ENCODE peak calls at places on chromosomes 4 and X, in five cellular contexts. One of them, this sample, is unnamed.

GRCh38 chrX:2767631-2768455 is 16.0 kb downstream of the XG start:
- DNase-seq in HuH-7.5: no peak
- DNase-seq in HTR-8/SVneo: peak
- DNase-seq in GM04504: peak
- DNase-seq in activated CD4-positive, alpha-beta T cell treated with anti-CD3 and anti-CD28 coated beads, Interleukin-2, amount 50 U/mL, for 48 hours: no peak
- DNase-seq in this sample: no peak

GRCh38 chrX:55312655-55313054 is 47.9 kb upstream of the PAGE3 start:
- DNase-seq in HuH-7.5: no peak
- DNase-seq in HTR-8/SVneo: no peak
- DNase-seq in GM04504: no peak
- DNase-seq in activated CD4-positive, alpha-beta T cell treated with anti-CD3 and anti-CD28 coated beads, Interleukin-2, amount 50 U/mL, for 48 hours: no peak
- DNase-seq in this sample: no peak

GRCh38 chr4:74228691-74229640 is 71.0 kb downstream of the MTHFD2L start:
- DNase-seq in HuH-7.5: peak
- DNase-seq in HTR-8/SVneo: no peak
- DNase-seq in GM04504: no peak
- DNase-seq in activated CD4-positive, alpha-beta T cell treated with anti-CD3 and anti-CD28 coated beads, Interleukin-2, amount 50 U/mL, for 48 hours: peak
- DNase-seq in this sample: peak

GRCh38 chrX:47562615-47563243 is 1.7 kb downstream of the ARAF start:
- DNase-seq in HuH-7.5: no peak
- DNase-seq in HTR-8/SVneo: no peak
- DNase-seq in GM04504: no peak
- DNase-seq in activated CD4-positive, alpha-beta T cell treated with anti-CD3 and anti-CD28 coated beads, Interleukin-2, amount 50 U/mL, for 48 hours: peak
- DNase-seq in this sample: no peak

GRCh38 chrX:446243-446642 is 59.5 kb upstream of the PPP2R3B start:
- DNase-seq in HuH-7.5: no peak
- DNase-seq in HTR-8/SVneo: no peak
- DNase-seq in GM04504: no peak
- DNase-seq in activated CD4-positive, alpha-beta T cell treated with anti-CD3 and anti-CD28 coated beads, Interleukin-2, amount 50 U/mL, for 48 hours: no peak
- DNase-seq in this sample: no peak

GRCh38 chr4:18556402-18556801 is 534.8 kb upstream of the LCORL start:
- DNase-seq in HuH-7.5: no peak
- DNase-seq in HTR-8/SVneo: no peak
- DNase-seq in GM04504: no peak
- DNase-seq in activated CD4-positive, alpha-beta T cell treated with anti-CD3 and anti-CD28 coated beads, Interleukin-2, amount 50 U/mL, for 48 hours: no peak
- DNase-seq in this sample: no peak

GRCh38 chrX:46840946-46841740 is 4.3 kb downstream of the RP2 start:
- DNase-seq in HuH-7.5: no peak
- DNase-seq in HTR-8/SVneo: no peak
- DNase-seq in GM04504: no peak
- DNase-seq in activated CD4-positive, alpha-beta T cell treated with anti-CD3 and anti-CD28 coated beads, Interleukin-2, amount 50 U/mL, for 48 hours: no peak
- DNase-seq in this sample: no peak

GRCh38 chr4:147799986-147800555 is 68.2 kb downstream of the ARHGAP10 start:
- DNase-seq in HuH-7.5: no peak
- DNase-seq in HTR-8/SVneo: no peak
- DNase-seq in GM04504: no peak
- DNase-seq in activated CD4-positive, alpha-beta T cell treated with anti-CD3 and anti-CD28 coated beads, Interleukin-2, amount 50 U/mL, for 48 hours: peak
- DNase-seq in this sample: peak

GRCh38 chrX:123487226-123487625 is 245.6 kb downstream of the THOC2 start:
- DNase-seq in HuH-7.5: no peak
- DNase-seq in HTR-8/SVneo: no peak
- DNase-seq in GM04504: no peak
- DNase-seq in activated CD4-positive, alpha-beta T cell treated with anti-CD3 and anti-CD28 coated beads, Interleukin-2, amount 50 U/mL, for 48 hours: no peak
- DNase-seq in this sample: no peak

GRCh38 chr4:101418055-101418454 is 70.7 kb upstream of the PPP3CA start:
- DNase-seq in HuH-7.5: no peak
- DNase-seq in HTR-8/SVneo: no peak
- DNase-seq in GM04504: no peak
- DNase-seq in activated CD4-positive, alpha-beta T cell treated with anti-CD3 and anti-CD28 coated beads, Interleukin-2, amount 50 U/mL, for 48 hours: peak
- DNase-seq in this sample: peak

GRCh38 chrX:56000169-56000568 is 232.0 kb upstream of the KLF8 start:
- DNase-seq in HuH-7.5: no peak
- DNase-seq in HTR-8/SVneo: no peak
- DNase-seq in GM04504: peak
- DNase-seq in activated CD4-positive, alpha-beta T cell treated with anti-CD3 and anti-CD28 coated beads, Interleukin-2, amount 50 U/mL, for 48 hours: no peak
- DNase-seq in this sample: no peak

GRCh38 chrX:130086414-130087207 is 23.7 kb downstream of the ELF4 start:
- DNase-seq in HuH-7.5: no peak
- DNase-seq in HTR-8/SVneo: no peak
- DNase-seq in GM04504: no peak
- DNase-seq in activated CD4-positive, alpha-beta T cell treated with anti-CD3 and anti-CD28 coated beads, Interleukin-2, amount 50 U/mL, for 48 hours: peak
- DNase-seq in this sample: no peak

GRCh38 chrX:13747836-13748235 is 13.3 kb downstream of the OFD1 start:
- DNase-seq in HuH-7.5: no peak
- DNase-seq in HTR-8/SVneo: peak
- DNase-seq in GM04504: peak
- DNase-seq in activated CD4-positive, alpha-beta T cell treated with anti-CD3 and anti-CD28 coated beads, Interleukin-2, amount 50 U/mL, for 48 hours: peak
- DNase-seq in this sample: peak

GRCh38 chr4:1221155-1221870 is 27.6 kb downstream of the CTBP1 start:
- DNase-seq in HuH-7.5: no peak
- DNase-seq in HTR-8/SVneo: no peak
- DNase-seq in GM04504: no peak
- DNase-seq in activated CD4-positive, alpha-beta T cell treated with anti-CD3 and anti-CD28 coated beads, Interleukin-2, amount 50 U/mL, for 48 hours: no peak
- DNase-seq in this sample: no peak

GRCh38 chr4:172515266-172515879 is 653.2 kb upstream of the GALNT7 start:
- DNase-seq in HuH-7.5: no peak
- DNase-seq in HTR-8/SVneo: peak
- DNase-seq in GM04504: no peak
- DNase-seq in activated CD4-positive, alpha-beta T cell treated with anti-CD3 and anti-CD28 coated beads, Interleukin-2, amount 50 U/mL, for 48 hours: no peak
- DNase-seq in this sample: peak

GRCh38 chr4:127623755-127624087 is 9.0 kb upstream of the INTU start:
- DNase-seq in HuH-7.5: no peak
- DNase-seq in HTR-8/SVneo: no peak
- DNase-seq in GM04504: no peak
- DNase-seq in activated CD4-positive, alpha-beta T cell treated with anti-CD3 and anti-CD28 coated beads, Interleukin-2, amount 50 U/mL, for 48 hours: no peak
- DNase-seq in this sample: no peak

GRCh38 chr4:11259837-11260236 is 168.9 kb downstream of the HS3ST1 start:
- DNase-seq in HuH-7.5: no peak
- DNase-seq in HTR-8/SVneo: no peak
- DNase-seq in GM04504: no peak
- DNase-seq in activated CD4-positive, alpha-beta T cell treated with anti-CD3 and anti-CD28 coated beads, Interleukin-2, amount 50 U/mL, for 48 hours: no peak
- DNase-seq in this sample: no peak

GRCh38 chr4:17544205-17544604 is 29.2 kb downstream of the CLRN2 start:
- DNase-seq in HuH-7.5: peak
- DNase-seq in HTR-8/SVneo: no peak
- DNase-seq in GM04504: no peak
- DNase-seq in activated CD4-positive, alpha-beta T cell treated with anti-CD3 and anti-CD28 coated beads, Interleukin-2, amount 50 U/mL, for 48 hours: no peak
- DNase-seq in this sample: no peak

GRCh38 chrX:42119076-42119475 is 195.7 kb upstream of the CASK start:
- DNase-seq in HuH-7.5: no peak
- DNase-seq in HTR-8/SVneo: peak
- DNase-seq in GM04504: peak
- DNase-seq in activated CD4-positive, alpha-beta T cell treated with anti-CD3 and anti-CD28 coated beads, Interleukin-2, amount 50 U/mL, for 48 hours: no peak
- DNase-seq in this sample: peak

GRCh38 chrX:96713303-96713702 is 28.7 kb downstream of the DIAPH2 start:
- DNase-seq in HuH-7.5: no peak
- DNase-seq in HTR-8/SVneo: no peak
- DNase-seq in GM04504: no peak
- DNase-seq in activated CD4-positive, alpha-beta T cell treated with anti-CD3 and anti-CD28 coated beads, Interleukin-2, amount 50 U/mL, for 48 hours: no peak
- DNase-seq in this sample: no peak

GRCh38 chr4:1207603-1208265 is 35.4 kb upstream of the SPON2 start:
- DNase-seq in HuH-7.5: no peak
- DNase-seq in HTR-8/SVneo: no peak
- DNase-seq in GM04504: peak
- DNase-seq in activated CD4-positive, alpha-beta T cell treated with anti-CD3 and anti-CD28 coated beads, Interleukin-2, amount 50 U/mL, for 48 hours: no peak
- DNase-seq in this sample: no peak

GRCh38 chr4:10460313-10461047 is 3.3 kb upstream of the ZNF518B start:
- DNase-seq in HuH-7.5: no peak
- DNase-seq in HTR-8/SVneo: no peak
- DNase-seq in GM04504: no peak
- DNase-seq in activated CD4-positive, alpha-beta T cell treated with anti-CD3 and anti-CD28 coated beads, Interleukin-2, amount 50 U/mL, for 48 hours: peak
- DNase-seq in this sample: no peak

GRCh38 chrX:83008415-83008814 is 499.7 kb upstream of the POU3F4 start:
- DNase-seq in HuH-7.5: no peak
- DNase-seq in HTR-8/SVneo: no peak
- DNase-seq in GM04504: no peak
- DNase-seq in activated CD4-positive, alpha-beta T cell treated with anti-CD3 and anti-CD28 coated beads, Interleukin-2, amount 50 U/mL, for 48 hours: no peak
- DNase-seq in this sample: no peak

GRCh38 chr4:25131396-25131795 is 28.9 kb downstream of the SEPSECS start:
- DNase-seq in HuH-7.5: no peak
- DNase-seq in HTR-8/SVneo: no peak
- DNase-seq in GM04504: no peak
- DNase-seq in activated CD4-positive, alpha-beta T cell treated with anti-CD3 and anti-CD28 coated beads, Interleukin-2, amount 50 U/mL, for 48 hours: no peak
- DNase-seq in this sample: no peak

GRCh38 chr4:88159137-88159725 is 792 bp upstream of the ABCG2 start:
- DNase-seq in HuH-7.5: peak
- DNase-seq in HTR-8/SVneo: peak
- DNase-seq in GM04504: no peak
- DNase-seq in activated CD4-positive, alpha-beta T cell treated with anti-CD3 and anti-CD28 coated beads, Interleukin-2, amount 50 U/mL, for 48 hours: no peak
- DNase-seq in this sample: no peak

GRCh38 chr4:10762541-10762940 is 78.0 kb upstream of the CLNK start:
- DNase-seq in HuH-7.5: no peak
- DNase-seq in HTR-8/SVneo: no peak
- DNase-seq in GM04504: no peak
- DNase-seq in activated CD4-positive, alpha-beta T cell treated with anti-CD3 and anti-CD28 coated beads, Interleukin-2, amount 50 U/mL, for 48 hours: no peak
- DNase-seq in this sample: peak

GRCh38 chrX:48937065-48937907 is 18.5 kb upstream of the PIM2 start:
- DNase-seq in HuH-7.5: no peak
- DNase-seq in HTR-8/SVneo: no peak
- DNase-seq in GM04504: no peak
- DNase-seq in activated CD4-positive, alpha-beta T cell treated with anti-CD3 and anti-CD28 coated beads, Interleukin-2, amount 50 U/mL, for 48 hours: peak
- DNase-seq in this sample: peak

GRCh38 chr4:121676388-121677075 is 20.2 kb downstream of the ANXA5 start:
- DNase-seq in HuH-7.5: no peak
- DNase-seq in HTR-8/SVneo: no peak
- DNase-seq in GM04504: no peak
- DNase-seq in activated CD4-positive, alpha-beta T cell treated with anti-CD3 and anti-CD28 coated beads, Interleukin-2, amount 50 U/mL, for 48 hours: no peak
- DNase-seq in this sample: no peak

This sample was measured in astrocyte of the cerebellum.